ENCODE peak calls at places on chromosome 1, in nine cellular contexts. One of them, this sample, is unnamed.

GRCh38 chr1:201896951-201897391 is 8.3 kb downstream of the SHISA4 start:
- DNase-seq in AG10803: peak; percentile 80
- DNase-seq in right lobe of liver: no peak
- DNase-seq in stomach: no peak
- DNase-seq in CD4-positive, alpha-beta T cell: no peak
- DNase-seq in epithelial cell of esophagus: peak; percentile 57
- DNase-seq in cardiac fibroblast: peak; percentile 22
- DNase-seq in transverse colon: peak; percentile 44
- DNase-seq in heart right ventricle: peak; percentile 57
- DNase-seq in this sample: peak; percentile 64

GRCh38 chr1:16215882-16216753 is 3.7 kb upstream of the ARHGEF19 start:
- DNase-seq in right lobe of liver: peak; percentile 74
- DNase-seq in AG10803: peak; percentile 43
- DNase-seq in cardiac fibroblast: peak; percentile 88
- DNase-seq in heart right ventricle: peak; percentile 82
- DNase-seq in stomach: peak; percentile 88
- DNase-seq in CD4-positive, alpha-beta T cell: no peak
- DNase-seq in transverse colon: peak; percentile 94
- DNase-seq in epithelial cell of esophagus: peak; percentile 93
- DNase-seq in this sample: peak; percentile 55

GRCh38 chr1:205595435-205595834 is 36.4 kb downstream of the ELK4 start:
- DNase-seq in epithelial cell of esophagus: no peak
- DNase-seq in CD4-positive, alpha-beta T cell: no peak
- DNase-seq in heart right ventricle: no peak
- DNase-seq in stomach: no peak
- DNase-seq in cardiac fibroblast: no peak
- DNase-seq in right lobe of liver: no peak
- DNase-seq in AG10803: no peak
- DNase-seq in transverse colon: no peak
- DNase-seq in this sample: no peak

GRCh38 chr1:212431656-212432055 is 1.1 kb upstream of the NENF start:
- DNase-seq in CD4-positive, alpha-beta T cell: no peak
- DNase-seq in right lobe of liver: no peak
- DNase-seq in AG10803: no peak
- DNase-seq in stomach: no peak
- DNase-seq in cardiac fibroblast: no peak
- DNase-seq in epithelial cell of esophagus: no peak
- DNase-seq in heart right ventricle: no peak
- DNase-seq in transverse colon: no peak
- DNase-seq in this sample: no peak

GRCh38 chr1:41020109-41020576 is 1.4 kb downstream of the SLFNL1 start:
- DNase-seq in CD4-positive, alpha-beta T cell: no peak
- DNase-seq in cardiac fibroblast: no peak
- DNase-seq in epithelial cell of esophagus: no peak
- DNase-seq in heart right ventricle: no peak
- DNase-seq in transverse colon: no peak
- DNase-seq in right lobe of liver: no peak
- DNase-seq in stomach: no peak
- DNase-seq in AG10803: no peak
- DNase-seq in this sample: no peak

GRCh38 chr1:35539073-35539823 is 18.0 kb downstream of the KIAA0319L start:
- DNase-seq in AG10803: peak; percentile 63
- DNase-seq in heart right ventricle: no peak
- DNase-seq in epithelial cell of esophagus: peak; percentile 46
- DNase-seq in cardiac fibroblast: no peak
- DNase-seq in CD4-positive, alpha-beta T cell: no peak
- DNase-seq in transverse colon: no peak
- DNase-seq in stomach: no peak
- DNase-seq in right lobe of liver: no peak
- DNase-seq in this sample: no peak

GRCh38 chr1:54263601-54264226 is 63.7 kb downstream of the MRPL37 start:
- DNase-seq in heart right ventricle: no peak
- DNase-seq in cardiac fibroblast: no peak
- DNase-seq in right lobe of liver: no peak
- DNase-seq in epithelial cell of esophagus: no peak
- DNase-seq in stomach: no peak
- DNase-seq in AG10803: no peak
- DNase-seq in transverse colon: no peak
- DNase-seq in CD4-positive, alpha-beta T cell: no peak
- DNase-seq in this sample: no peak

GRCh38 chr1:11784993-11785769 is 20.6 kb downstream of the MTHFR start:
- DNase-seq in epithelial cell of esophagus: peak; percentile 49
- DNase-seq in stomach: peak; percentile 81
- DNase-seq in heart right ventricle: peak; percentile 69
- DNase-seq in transverse colon: peak; percentile 77
- DNase-seq in CD4-positive, alpha-beta T cell: no peak
- DNase-seq in AG10803: no peak
- DNase-seq in cardiac fibroblast: peak; percentile 75
- DNase-seq in right lobe of liver: peak; percentile 81
- DNase-seq in this sample: peak; percentile 67

GRCh38 chr1:162177126-162177525 is 107.6 kb downstream of the NOS1AP start:
- DNase-seq in transverse colon: no peak
- DNase-seq in epithelial cell of esophagus: peak; percentile 33
- DNase-seq in stomach: no peak
- DNase-seq in right lobe of liver: no peak
- DNase-seq in cardiac fibroblast: no peak
- DNase-seq in AG10803: no peak
- DNase-seq in CD4-positive, alpha-beta T cell: no peak
- DNase-seq in heart right ventricle: no peak
- DNase-seq in this sample: no peak

GRCh38 chr1:162182090-162182489 is 112.6 kb downstream of the NOS1AP start:
- DNase-seq in epithelial cell of esophagus: no peak
- DNase-seq in CD4-positive, alpha-beta T cell: no peak
- DNase-seq in transverse colon: no peak
- DNase-seq in cardiac fibroblast: no peak
- DNase-seq in right lobe of liver: no peak
- DNase-seq in heart right ventricle: no peak
- DNase-seq in AG10803: no peak
- DNase-seq in stomach: no peak
- DNase-seq in this sample: no peak

GRCh38 chr1:162175393-162175792 is 105.9 kb downstream of the NOS1AP start:
- DNase-seq in AG10803: no peak
- DNase-seq in CD4-positive, alpha-beta T cell: no peak
- DNase-seq in heart right ventricle: no peak
- DNase-seq in cardiac fibroblast: peak; percentile 9
- DNase-seq in stomach: no peak
- DNase-seq in transverse colon: no peak
- DNase-seq in epithelial cell of esophagus: no peak
- DNase-seq in right lobe of liver: no peak
- DNase-seq in this sample: no peak

GRCh38 chr1:162179121-162179520 is 109.6 kb downstream of the NOS1AP start:
- DNase-seq in cardiac fibroblast: no peak
- DNase-seq in stomach: peak; percentile 59
- DNase-seq in heart right ventricle: no peak
- DNase-seq in right lobe of liver: no peak
- DNase-seq in transverse colon: no peak
- DNase-seq in CD4-positive, alpha-beta T cell: no peak
- DNase-seq in epithelial cell of esophagus: peak; percentile 29
- DNase-seq in AG10803: no peak
- DNase-seq in this sample: no peak

DNA sequence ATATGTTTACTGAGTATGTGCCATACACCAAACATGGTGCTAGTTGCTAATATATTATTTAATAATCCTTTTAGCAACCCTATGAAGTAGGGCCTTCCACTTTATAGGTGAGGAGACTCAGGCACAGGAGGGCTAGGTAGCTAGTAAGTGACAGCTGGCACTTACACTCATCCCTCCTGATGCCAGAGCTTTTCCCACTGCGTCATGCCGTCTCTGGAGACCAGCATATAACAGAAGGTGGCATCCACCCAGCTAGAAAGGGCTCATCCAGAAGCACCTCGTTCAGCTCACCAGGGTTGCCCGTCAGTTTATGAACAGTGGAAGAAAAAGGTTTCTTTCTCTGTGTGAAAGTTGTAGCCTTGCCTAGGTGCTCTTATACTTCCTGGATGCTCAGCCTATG is 108.9 kb downstream of the NOS1AP start:
- DNase-seq in CD4-positive, alpha-beta T cell: no peak
- DNase-seq in right lobe of liver: no peak
- DNase-seq in stomach: no peak
- DNase-seq in heart right ventricle: no peak
- DNase-seq in transverse colon: no peak
- DNase-seq in epithelial cell of esophagus: no peak
- DNase-seq in AG10803: no peak
- DNase-seq in cardiac fibroblast: no peak
- DNase-seq in this sample: no peak
- TF ChIP-seq CTCF in CD4-positive, alpha-beta T cell: no peak
- TF ChIP-seq CTCF in right lobe of liver: no peak
- TF ChIP-seq CTCF in stomach: no peak
- TF ChIP-seq CTCF in heart right ventricle: no peak
- TF ChIP-seq CTCF in transverse colon: no peak
- TF ChIP-seq CTCF in epithelial cell of esophagus: no peak
- TF ChIP-seq CTCF in AG10803: no peak
- TF ChIP-seq CTCF in cardiac fibroblast: no peak
- TF ChIP-seq CTCF in this sample: no peak

GRCh38 chr1:10658396-10659066 is 137.9 kb downstream of the CASZ1 start:
- DNase-seq in stomach: no peak
- DNase-seq in CD4-positive, alpha-beta T cell: no peak
- DNase-seq in epithelial cell of esophagus: no peak
- DNase-seq in transverse colon: no peak
- DNase-seq in cardiac fibroblast: no peak
- DNase-seq in right lobe of liver: no peak
- DNase-seq in heart right ventricle: no peak
- DNase-seq in AG10803: no peak
- DNase-seq in this sample: no peak

GRCh38 chr1:10655002-10655401 is 141.4 kb downstream of the CASZ1 start:
- DNase-seq in CD4-positive, alpha-beta T cell: no peak
- DNase-seq in epithelial cell of esophagus: no peak
- DNase-seq in cardiac fibroblast: no peak
- DNase-seq in AG10803: no peak
- DNase-seq in transverse colon: no peak
- DNase-seq in stomach: no peak
- DNase-seq in heart right ventricle: no peak
- DNase-seq in right lobe of liver: no peak
- DNase-seq in this sample: no peak

GRCh38 chr1:10657080-10657847 is 139.2 kb downstream of the CASZ1 start:
- DNase-seq in AG10803: no peak
- DNase-seq in cardiac fibroblast: no peak
- DNase-seq in right lobe of liver: no peak
- DNase-seq in stomach: no peak
- DNase-seq in transverse colon: no peak
- DNase-seq in heart right ventricle: no peak
- DNase-seq in epithelial cell of esophagus: no peak
- DNase-seq in CD4-positive, alpha-beta T cell: no peak
- DNase-seq in this sample: no peak

GRCh38 chr1:10659218-10659617 is 137.2 kb downstream of the CASZ1 start:
- DNase-seq in cardiac fibroblast: no peak
- DNase-seq in CD4-positive, alpha-beta T cell: no peak
- DNase-seq in AG10803: no peak
- DNase-seq in heart right ventricle: no peak
- DNase-seq in right lobe of liver: no peak
- DNase-seq in stomach: no peak
- DNase-seq in epithelial cell of esophagus: no peak
- DNase-seq in transverse colon: no peak
- DNase-seq in this sample: no peak

GRCh38 chr1:10656431-10656830 is 140.0 kb downstream of the CASZ1 start:
- DNase-seq in heart right ventricle: no peak
- DNase-seq in epithelial cell of esophagus: no peak
- DNase-seq in CD4-positive, alpha-beta T cell: no peak
- DNase-seq in stomach: no peak
- DNase-seq in right lobe of liver: no peak
- DNase-seq in transverse colon: no peak
- DNase-seq in AG10803: no peak
- DNase-seq in cardiac fibroblast: no peak
- DNase-seq in this sample: no peak
- TF ChIP-seq CTCF in heart right ventricle: no peak
- TF ChIP-seq CTCF in epithelial cell of esophagus: no peak
- TF ChIP-seq CTCF in CD4-positive, alpha-beta T cell: no peak
- TF ChIP-seq CTCF in stomach: no peak
- TF ChIP-seq CTCF in right lobe of liver: no peak
- TF ChIP-seq CTCF in transverse colon: no peak
- TF ChIP-seq CTCF in AG10803: no peak
- TF ChIP-seq CTCF in cardiac fibroblast: no peak
- TF ChIP-seq CTCF in this sample: no peak

GRCh38 chr1:90614872-90615271 is 102.2 kb downstream of the BARHL2 start:
- DNase-seq in AG10803: no peak
- DNase-seq in epithelial cell of esophagus: no peak
- DNase-seq in transverse colon: no peak
- DNase-seq in right lobe of liver: no peak
- DNase-seq in stomach: no peak
- DNase-seq in heart right ventricle: no peak
- DNase-seq in CD4-positive, alpha-beta T cell: no peak
- DNase-seq in cardiac fibroblast: no peak
- DNase-seq in this sample: no peak

GRCh38 chr1:90612033-90612432 is 105.1 kb downstream of the BARHL2 start:
- DNase-seq in right lobe of liver: no peak
- DNase-seq in cardiac fibroblast: no peak
- DNase-seq in transverse colon: no peak
- DNase-seq in epithelial cell of esophagus: no peak
- DNase-seq in CD4-positive, alpha-beta T cell: no peak
- DNase-seq in heart right ventricle: no peak
- DNase-seq in stomach: no peak
- DNase-seq in AG10803: no peak
- DNase-seq in this sample: no peak

GRCh38 chr1:90613371-90613770 is 103.7 kb downstream of the BARHL2 start:
- DNase-seq in epithelial cell of esophagus: no peak
- DNase-seq in heart right ventricle: no peak
- DNase-seq in CD4-positive, alpha-beta T cell: no peak
- DNase-seq in cardiac fibroblast: no peak
- DNase-seq in transverse colon: no peak
- DNase-seq in right lobe of liver: no peak
- DNase-seq in stomach: no peak
- DNase-seq in AG10803: no peak
- DNase-seq in this sample: no peak

DNA sequence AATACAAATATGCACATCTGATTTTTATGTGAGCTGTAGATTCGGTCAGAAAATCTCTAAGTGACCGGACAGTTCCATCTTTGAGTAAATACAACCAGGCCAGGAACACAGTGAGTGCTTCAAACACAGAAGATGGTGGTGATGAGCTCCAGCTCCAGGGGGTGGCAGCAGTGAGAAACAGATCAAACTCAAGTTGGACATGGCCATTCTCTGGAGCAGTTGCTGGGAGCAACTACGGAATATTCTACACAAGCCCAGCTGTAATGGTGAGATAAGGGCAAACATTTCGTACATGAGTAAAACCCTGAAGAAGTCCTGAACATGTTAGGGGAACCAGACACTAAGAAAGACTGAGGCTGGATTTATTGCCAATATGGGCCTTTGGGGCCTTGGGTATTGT is 100.7 kb downstream of the BARHL2 start:
- DNase-seq in stomach: no peak
- DNase-seq in heart right ventricle: no peak
- DNase-seq in right lobe of liver: no peak
- DNase-seq in cardiac fibroblast: no peak
- DNase-seq in CD4-positive, alpha-beta T cell: no peak
- DNase-seq in epithelial cell of esophagus: peak; percentile 26
- DNase-seq in AG10803: no peak
- DNase-seq in transverse colon: no peak
- DNase-seq in this sample: peak; percentile 28
- TF ChIP-seq CTCF in stomach: no peak
- TF ChIP-seq CTCF in heart right ventricle: no peak
- TF ChIP-seq CTCF in right lobe of liver: no peak
- TF ChIP-seq CTCF in cardiac fibroblast: peak; percentile 14
- TF ChIP-seq CTCF in CD4-positive, alpha-beta T cell: no peak
- TF ChIP-seq CTCF in epithelial cell of esophagus: peak; percentile 37
- TF ChIP-seq CTCF in AG10803: peak; percentile 7
- TF ChIP-seq CTCF in transverse colon: peak; percentile 7
- TF ChIP-seq CTCF in this sample: peak; percentile 21

DNA sequence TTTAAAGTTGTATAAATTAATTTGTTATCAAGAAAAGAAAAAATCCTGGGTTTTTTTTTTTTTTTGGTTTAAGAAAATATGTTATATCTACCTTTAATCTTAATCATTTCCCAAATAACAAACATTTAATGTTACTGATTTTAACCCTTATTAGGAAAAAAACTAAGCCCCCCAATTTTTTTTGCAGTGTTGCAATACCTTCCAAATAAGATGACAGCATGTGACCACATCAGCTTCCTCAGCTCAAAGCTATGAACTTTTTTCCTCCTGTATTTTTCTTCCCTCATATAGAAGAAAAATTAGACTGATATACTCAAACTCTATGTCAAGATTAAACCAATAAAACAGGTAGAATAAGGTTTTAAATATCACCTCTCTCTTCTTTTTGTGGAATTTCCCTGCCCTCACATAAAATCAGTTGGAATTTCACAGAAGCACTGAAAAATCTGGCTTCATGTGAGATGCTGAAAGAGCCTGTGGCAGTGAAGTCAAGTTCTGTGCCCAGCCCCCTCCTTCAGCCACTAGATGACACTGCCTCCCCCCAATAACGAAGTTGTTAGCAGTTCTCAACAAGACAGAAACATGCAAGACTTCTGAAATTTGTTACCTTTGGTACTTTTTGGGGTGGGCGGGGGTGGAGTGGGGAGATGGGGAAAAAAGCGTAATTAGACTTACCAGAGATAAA is 9.6 kb upstream of the SMYD2 start:
- DNase-seq in cardiac fibroblast: no peak
- DNase-seq in CD4-positive, alpha-beta T cell: no peak
- DNase-seq in heart right ventricle: no peak
- DNase-seq in AG10803: no peak
- DNase-seq in stomach: no peak
- DNase-seq in epithelial cell of esophagus: no peak
- DNase-seq in right lobe of liver: no peak
- DNase-seq in transverse colon: no peak
- DNase-seq in this sample: no peak
- TF ChIP-seq CTCF in cardiac fibroblast: no peak
- TF ChIP-seq CTCF in CD4-positive, alpha-beta T cell: peak; percentile 34
- TF ChIP-seq CTCF in heart right ventricle: no peak
- TF ChIP-seq CTCF in AG10803: no peak
- TF ChIP-seq CTCF in stomach: no peak
- TF ChIP-seq CTCF in epithelial cell of esophagus: no peak
- TF ChIP-seq CTCF in right lobe of liver: no peak
- TF ChIP-seq CTCF in transverse colon: no peak
- TF ChIP-seq CTCF in this sample: no peak

This sample was measured in Calu3.